ENCODE peak calls at places on chromosome 13, in nine cellular contexts. N is GM23338, P is HCT116, B is K562, Z is Panc1, R is A549, C is HepG2, U is SK-N-SH, M is GM12878. W is an unnamed sample.

GRCh38 chr13:98284677-98285076 is 107.6 kb upstream of the RNF113B start:
- DNase-seq in N (no peak), P (no peak), B (no peak), Z (no peak), R (no peak), C (no peak), U (no peak), M (no peak), W (no peak)

GRCh38 chr13:48575014-48575413 is 42.1 kb upstream of the RCBTB2 start:
- DNase-seq in N (no peak), P (no peak), B (no peak), Z (no peak), R (no peak), C (no peak), U (no peak), M (no peak), W (no peak)

GRCh38 chr13:109785892-109786450 is 412 bp downstream of the IRS2 start:
- DNase-seq in N (peak), P (no peak), B (peak), Z (no peak), R (no peak), C (no peak), U (peak), M (no peak), W (no peak)

GRCh38 chr13:27792393-27793218 is at the start of gene GSX1:
- DNase-seq in N (peak), P (no peak), B (no peak), Z (no peak), R (peak), C (peak), U (no peak), M (no peak), W (peak)

GRCh38 chr13:113852536-113853517 is 11.0 kb downstream of the GAS6 start:
- DNase-seq in N (no peak), P (no peak), B (peak), Z (no peak), R (no peak), C (no peak), U (no peak), M (no peak), W (no peak)

GRCh38 chr13:48294670-48295069 is 8.9 kb upstream of the RB1 start:
- DNase-seq in N (no peak), P (no peak), B (no peak), Z (no peak), R (no peak), C (peak), U (no peak), M (no peak), W (no peak)

GRCh38 chr13:112740502-112741131 is 50.8 kb downstream of the ATP11A start:
- DNase-seq in N (no peak), P (no peak), B (peak), Z (no peak), R (no peak), C (no peak), U (no peak), M (no peak), W (no peak)

GRCh38 chr13:89205856-89206255 is 1534.7 kb downstream of the SLITRK5 start:
- DNase-seq in N (no peak), P (no peak), B (no peak), Z (no peak), R (no peak), C (no peak), U (no peak), M (no peak), W (no peak)

GRCh38 chr13:19345916-19346422 is 164.3 kb upstream of the TUBA3C start:
- DNase-seq in N (no peak), P (no peak), B (no peak), Z (no peak), R (peak), C (no peak), U (peak), M (no peak), W (no peak)

GRCh38 chr13:32548837-32549236 is 10.2 kb upstream of the N4BP2L2 start:
- DNase-seq in N (no peak), P (no peak), B (no peak), Z (no peak), R (no peak), C (no peak), U (no peak), M (no peak), W (no peak)

GRCh38 chr13:42110410-42111155 is 62.1 kb downstream of the DGKH start:
- DNase-seq in N (peak), P (peak), B (peak), Z (peak), R (peak), C (peak), U (peak), M (peak), W (peak)

GRCh38 chr13:38755792-38756191 is 68.9 kb downstream of the FREM2 start:
- DNase-seq in N (no peak), P (no peak), B (no peak), Z (no peak), R (no peak), C (no peak), U (no peak), M (no peak), W (no peak)

GRCh38 chr13:109737046-109737573 is 49.3 kb downstream of the IRS2 start:
- DNase-seq in N (no peak), P (no peak), B (no peak), Z (no peak), R (no peak), C (no peak), U (no peak), M (no peak), W (no peak)

GRCh38 chr13:103272770-103273169 is 206.6 kb upstream of the SLC10A2 start:
- DNase-seq in N (no peak), P (no peak), B (no peak), Z (no peak), R (no peak), C (no peak), U (no peak), M (no peak), W (no peak)

GRCh38 chr13:49399801-49400472 is 43.9 kb downstream of the CAB39L start:
- DNase-seq in N (no peak), P (no peak), B (no peak), Z (no peak), R (no peak), C (no peak), U (no peak), M (no peak), W (no peak)

GRCh38 chr13:43786766-43787517 is at the start of gene ENOX1:
- DNase-seq in N (peak), P (peak), B (no peak), Z (no peak), R (peak), C (no peak), U (peak), M (no peak), W (peak)

GRCh38 chr13:43786472-43786765 is 353 bp downstream of the ENOX1 start:
- DNase-seq in N (no peak), P (no peak), B (no peak), Z (no peak), R (no peak), C (no peak), U (no peak), M (no peak), W (no peak)

GRCh38 chr13:43784491-43784890 is 2.3 kb downstream of the ENOX1 start:
- DNase-seq in N (no peak), P (no peak), B (no peak), Z (no peak), R (no peak), C (no peak), U (no peak), M (no peak), W (no peak)

GRCh38 chr13:43785166-43785680 is 1.5 kb downstream of the ENOX1 start:
- DNase-seq in N (peak), P (no peak), B (no peak), Z (no peak), R (no peak), C (no peak), U (no peak), M (no peak), W (no peak)

DNA sequence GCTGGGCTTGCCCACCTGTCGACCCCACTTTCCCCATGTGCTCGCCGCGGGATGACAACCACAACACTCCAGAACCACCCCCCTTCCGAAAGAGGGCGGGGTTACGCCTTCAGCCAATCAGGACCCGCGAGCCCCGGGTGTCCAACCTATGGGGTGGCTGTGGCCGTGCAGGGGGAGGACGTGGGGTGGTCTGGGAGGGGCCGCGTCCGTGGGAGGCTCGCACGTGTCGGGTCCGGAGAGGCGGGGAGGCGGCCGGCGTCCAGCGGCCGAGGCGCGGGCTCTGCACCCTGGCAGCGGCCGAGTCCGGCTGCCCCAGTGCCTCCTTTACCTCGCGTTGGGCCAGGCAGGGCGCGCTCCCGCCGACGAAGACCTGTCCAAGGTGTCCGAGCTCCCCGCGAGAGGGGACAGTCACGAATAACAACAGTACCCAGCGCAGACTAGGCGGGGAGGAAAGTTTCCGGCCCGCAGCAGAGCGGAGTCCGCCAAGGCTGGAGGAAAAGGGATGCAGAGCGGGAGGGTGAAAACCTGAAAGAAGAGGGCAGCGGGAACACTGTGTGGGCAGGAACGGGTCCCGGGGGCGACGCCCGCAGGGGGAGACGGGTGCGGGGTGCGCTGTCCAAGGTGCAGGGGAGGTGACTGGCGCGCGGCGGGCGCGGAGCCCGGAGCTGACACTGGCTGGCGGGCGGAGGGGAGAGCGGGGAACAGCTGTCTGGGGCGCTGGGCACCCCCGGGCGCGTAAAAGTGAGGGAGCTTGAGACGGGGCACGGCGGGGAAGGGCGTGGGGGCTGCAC is 896 bp downstream of the ENOX1 start:
- DNase-seq in N (peak), P (no peak), B (no peak), Z (no peak), R (peak), C (no peak), U (peak), M (no peak), W (no peak)
- TF ChIP-seq REST in N (peak), P (no peak), B (no peak), Z (peak), R (peak), C (peak), U (peak), M (peak), W (peak)

GRCh38 chr13:111383591-111384440 is 63.4 kb downstream of the TEX29 start:
- DNase-seq in N (no peak), P (no peak), B (no peak), Z (no peak), R (no peak), C (no peak), U (no peak), M (no peak), W (no peak)
- TF ChIP-seq CTCF in N (no peak), P (no peak), B (no peak), Z (no peak), R (no peak), C (no peak), U (no peak), M (no peak), W (no peak)

DNA sequence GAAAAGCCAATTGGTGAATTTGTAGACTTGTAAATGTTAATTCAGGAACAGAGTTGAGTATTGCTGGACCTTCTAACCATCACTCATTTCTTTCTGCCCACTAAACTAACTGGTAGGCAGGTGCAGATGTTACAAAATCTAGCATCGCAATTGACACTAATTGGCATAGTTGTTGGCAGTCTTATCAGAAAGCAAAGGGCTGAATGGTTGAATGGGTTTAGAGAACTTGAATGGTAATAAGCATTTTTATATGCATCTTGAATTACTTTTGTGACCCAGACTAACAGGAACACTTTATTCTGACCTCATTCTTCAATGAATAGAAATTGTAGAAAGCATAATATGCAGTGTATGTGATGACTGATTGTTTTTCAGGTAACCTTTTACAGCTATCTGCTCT is 189.1 kb downstream of the GGACT start:
- DNase-seq in N (no peak), P (no peak), B (no peak), Z (no peak), R (no peak), C (no peak), U (no peak), M (no peak), W (no peak)
- TF ChIP-seq REST in N (no peak), P (no peak), B (no peak), Z (no peak), R (no peak), C (no peak), U (no peak), M (no peak), W (no peak)

GRCh38 chr13:23375007-23375971 is 58.2 kb downstream of the SACS start:
- DNase-seq in N (peak), P (peak), B (peak), Z (no peak), R (peak), C (peak), U (peak), M (peak), W (peak)
- TF ChIP-seq CTCF in N (no peak), P (no peak), B (no peak), Z (peak), R (no peak), C (no peak), U (peak), M (no peak), W (no peak)

GRCh38 chr13:52399708-52400107 is 6.3 kb downstream of the THSD1 start:
- DNase-seq in N (peak), P (no peak), B (no peak), Z (no peak), R (peak), C (peak), U (no peak), M (no peak), W (no peak)

GRCh38 chr13:52399037-52399436 is 6.9 kb downstream of the THSD1 start:
- DNase-seq in N (no peak), P (no peak), B (no peak), Z (no peak), R (no peak), C (no peak), U (no peak), M (no peak), W (no peak)

GRCh38 chr13:52395704-52396103 is 10.3 kb downstream of the THSD1 start:
- DNase-seq in N (no peak), P (no peak), B (no peak), Z (no peak), R (no peak), C (no peak), U (no peak), M (no peak), W (no peak)

DNA sequence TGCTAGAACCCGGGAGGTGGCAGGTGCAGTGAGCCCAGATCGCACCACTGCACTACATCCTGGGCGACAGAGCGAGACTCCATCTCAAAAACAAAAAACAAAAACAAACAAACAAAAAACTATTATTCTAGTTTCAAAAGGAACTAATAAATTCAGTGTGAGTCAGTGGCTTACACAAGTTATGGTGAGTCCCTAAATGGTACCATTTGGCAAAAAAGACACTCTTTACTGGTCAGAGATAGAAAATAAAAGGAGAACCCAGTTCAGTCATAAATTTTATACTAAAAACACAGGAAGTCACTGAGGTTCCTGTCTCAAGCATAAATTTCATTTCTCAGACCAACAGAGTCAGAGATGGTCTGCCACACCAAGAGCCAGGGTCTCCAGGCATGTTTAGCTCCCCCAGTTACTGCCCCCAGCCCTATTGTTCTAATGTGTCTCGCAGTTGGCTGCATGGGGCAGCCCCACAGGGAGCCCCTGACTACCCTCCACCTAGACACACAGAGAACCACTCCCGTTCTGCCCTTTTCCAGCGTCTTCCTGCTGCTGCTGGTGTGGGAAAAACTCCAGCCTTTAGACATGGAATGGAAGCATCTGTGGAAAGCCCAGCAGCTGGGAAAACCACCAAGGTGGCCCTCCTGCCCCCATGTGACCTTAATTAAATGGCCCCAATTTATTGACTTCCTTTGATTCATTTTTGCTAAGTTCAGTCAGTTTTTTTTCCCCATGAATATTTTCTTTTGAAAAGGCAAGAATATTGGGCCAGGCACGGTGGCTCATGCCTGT is 12.2 kb downstream of the THSD1 start:
- DNase-seq in N (no peak), P (no peak), B (no peak), Z (no peak), R (no peak), C (no peak), U (no peak), M (no peak), W (no peak)
- TF ChIP-seq REST in N (no peak), P (no peak), B (no peak), Z (no peak), R (no peak), C (no peak), U (no peak), M (no peak), W (no peak)

GRCh38 chr13:29771247-29771646 is 79.2 kb downstream of the UBL3 start:
- DNase-seq in N (peak), P (peak), B (no peak), Z (no peak), R (peak), C (peak), U (peak), M (no peak), W (no peak)
- TF ChIP-seq CTCF in N (peak), P (peak), B (no peak), Z (peak), R (peak), C (peak), U (peak), M (no peak), W (no peak)

DNA sequence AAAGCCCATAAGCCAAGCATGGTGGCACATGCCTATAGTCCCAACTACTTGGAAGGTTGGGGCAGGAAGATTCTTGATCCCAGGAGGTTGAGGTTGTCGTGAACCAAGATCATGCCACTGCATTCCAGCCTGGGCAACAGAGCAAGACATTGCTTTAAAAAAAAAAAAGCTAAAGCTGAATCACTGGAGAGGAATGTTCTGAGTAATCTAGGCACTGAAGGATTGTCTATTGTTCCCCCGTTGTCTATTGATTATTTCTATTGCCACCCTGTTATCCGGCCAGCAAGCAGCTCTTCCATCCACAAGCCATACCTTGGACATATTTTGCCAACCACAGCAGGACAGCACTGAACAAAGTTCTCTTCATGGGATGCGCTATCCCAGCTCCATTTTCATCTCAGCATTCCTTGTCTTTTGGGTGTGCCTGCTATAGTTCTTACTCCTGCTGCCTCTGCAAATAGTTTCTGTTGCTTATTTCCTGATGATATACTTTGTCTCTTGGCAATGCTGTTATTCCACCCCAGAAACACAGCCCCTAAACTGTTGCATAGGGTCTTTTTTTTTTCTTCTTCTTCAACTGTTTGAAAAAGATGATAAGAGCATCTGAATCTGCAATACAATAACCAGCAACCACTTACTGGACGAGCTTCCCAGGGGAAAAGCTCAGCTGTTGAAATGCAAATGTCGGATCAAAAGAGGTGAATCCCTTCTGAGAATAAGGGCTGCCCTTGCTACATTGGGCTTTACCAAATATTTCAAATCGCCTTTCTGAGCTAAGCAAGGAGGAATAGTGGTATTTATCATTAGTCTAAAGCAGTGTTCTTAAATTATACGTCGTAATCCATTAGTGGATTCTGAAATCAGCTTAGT is 22.2 kb upstream of the SIAH3 start:
- DNase-seq in N (peak), P (peak), B (no peak), Z (no peak), R (no peak), C (peak), U (no peak), M (no peak), W (no peak)
- TF ChIP-seq REST in N (no peak), P (no peak), B (no peak), Z (no peak), R (no peak), C (no peak), U (no peak), M (no peak), W (no peak)

DNA sequence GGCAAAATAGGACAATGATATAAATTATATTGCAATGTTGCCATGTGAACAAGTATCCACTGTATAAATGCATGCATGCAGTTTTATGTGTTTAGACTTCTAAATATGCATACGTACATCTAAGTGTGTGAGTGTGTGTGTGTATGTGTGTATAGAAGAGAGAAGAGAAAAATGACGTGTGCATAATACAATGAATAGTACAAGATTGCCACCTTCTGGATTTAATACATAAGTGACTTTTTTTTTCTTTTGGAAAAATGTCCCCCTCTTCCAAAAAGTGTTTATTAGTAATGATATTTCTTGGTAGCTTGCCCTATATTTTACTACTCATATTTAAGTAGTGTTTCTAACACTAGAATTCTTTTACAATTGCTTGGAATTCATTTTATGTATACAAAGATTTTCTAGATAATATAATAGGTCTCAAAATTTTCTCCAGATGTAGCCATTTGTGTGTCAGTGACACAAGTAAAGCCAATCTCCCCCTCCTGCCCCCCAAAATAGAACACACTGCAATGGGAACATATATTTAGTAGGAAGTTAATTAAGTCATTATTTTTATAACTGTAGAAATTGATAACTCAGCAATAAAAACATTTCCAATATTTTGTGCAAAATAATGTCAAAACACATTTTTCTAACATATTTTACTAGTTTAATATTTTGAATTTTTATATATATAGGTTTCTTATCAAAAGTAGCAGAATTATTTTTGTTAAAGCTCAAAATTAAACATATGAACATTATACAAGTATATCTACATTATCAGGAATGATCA is 783.3 kb upstream of the ATXN8OS start:
- DNase-seq in N (peak), P (peak), B (no peak), Z (no peak), R (peak), C (peak), U (peak), M (no peak), W (no peak)
- TF ChIP-seq CTCF in N (peak), P (no peak), B (no peak), Z (peak), R (peak), C (peak), U (peak), M (no peak), W (no peak)

GRCh38 chr13:37427843-37428494 is 170.6 kb downstream of the POSTN start:
- DNase-seq in N (peak), P (no peak), B (no peak), Z (no peak), R (no peak), C (no peak), U (no peak), M (no peak), W (no peak)
- TF ChIP-seq REST in N (no peak), P (no peak), B (no peak), Z (no peak), R (no peak), C (no peak), U (no peak), M (no peak), W (no peak)